ENCODE peak calls at places on chromosomes 12 and 14, in four cellular contexts. One of them, this sample, is unnamed. For H3K36me3, the result is how much of the 10 kb centered on the place peaks cover.

GRCh38 chr12:56522486-56523193 is 1.0 kb downstream of the RBMS2 start:
- DNase-seq in esophagus squamous epithelium: no peak
- DNase-seq in MM.1S: no peak
- DNase-seq in heart left ventricle: no peak
- DNase-seq in this sample: no peak

GRCh38 chr12:61654698-61655097 is 605.5 kb upstream of the USP15 start:
- DNase-seq in esophagus squamous epithelium: no peak
- DNase-seq in MM.1S: peak
- DNase-seq in heart left ventricle: no peak
- DNase-seq in this sample: no peak

GRCh38 chr14:100028990-100029677 is 36.1 kb upstream of the EVL start:
- DNase-seq in MM.1S: no peak
- DNase-seq in esophagus squamous epithelium: no peak
- DNase-seq in heart left ventricle: no peak
- DNase-seq in this sample: no peak

GRCh38 chr14:103725001-103725682 is 9.5 kb downstream of the ZFYVE21 start:
- DNase-seq in heart left ventricle: no peak
- DNase-seq in MM.1S: no peak
- DNase-seq in esophagus squamous epithelium: no peak
- DNase-seq in this sample: no peak

GRCh38 chr14:70622111-70622712 is 19.5 kb upstream of the TTC9 start:
- DNase-seq in heart left ventricle: no peak
- DNase-seq in esophagus squamous epithelium: no peak
- DNase-seq in MM.1S: peak
- DNase-seq in this sample: no peak

GRCh38 chr12:105713901-105714300 is 383.4 kb downstream of the C12orf75 start:
- DNase-seq in MM.1S: no peak
- DNase-seq in heart left ventricle: no peak
- DNase-seq in esophagus squamous epithelium: no peak
- DNase-seq in this sample: no peak

GRCh38 chr12:85029456-85029855 is 6.6 kb downstream of the TSPAN19 start:
- DNase-seq in MM.1S: peak
- DNase-seq in heart left ventricle: no peak
- DNase-seq in esophagus squamous epithelium: no peak
- DNase-seq in this sample: no peak

GRCh38 chr12:76866146-76866545 is 12.7 kb downstream of the CSRP2 start:
- DNase-seq in MM.1S: no peak
- DNase-seq in heart left ventricle: no peak
- DNase-seq in esophagus squamous epithelium: no peak
- DNase-seq in this sample: no peak

GRCh38 chr14:45085004-45085403 is 1.1 kb downstream of the PRPF39 start:
- DNase-seq in MM.1S: no peak
- DNase-seq in heart left ventricle: no peak
- DNase-seq in esophagus squamous epithelium: no peak
- DNase-seq in this sample: no peak

GRCh38 chr12:7339675-7340074 is 35.8 kb downstream of the ACSM4 start:
- DNase-seq in heart left ventricle: no peak
- DNase-seq in esophagus squamous epithelium: no peak
- DNase-seq in MM.1S: no peak
- DNase-seq in this sample: no peak

GRCh38 chr12:68578765-68579164 is 31.9 kb upstream of the RAP1B start:
- DNase-seq in MM.1S: no peak
- DNase-seq in esophagus squamous epithelium: no peak
- DNase-seq in heart left ventricle: no peak
- DNase-seq in this sample: no peak

GRCh38 chr14:76760331-76761197 is 704 bp upstream of the VASH1 start:
- DNase-seq in esophagus squamous epithelium: no peak
- DNase-seq in heart left ventricle: peak
- DNase-seq in MM.1S: no peak
- DNase-seq in this sample: no peak

GRCh38 chr12:120439646-120440247 is 1.8 kb downstream of the COX6A1 start:
- DNase-seq in esophagus squamous epithelium: peak
- DNase-seq in MM.1S: peak
- DNase-seq in heart left ventricle: no peak
- DNase-seq in this sample: no peak

GRCh38 chr14:101473045-101473729 is 88.1 kb upstream of the DIO3 start:
- DNase-seq in heart left ventricle: no peak
- DNase-seq in MM.1S: no peak
- DNase-seq in esophagus squamous epithelium: no peak
- DNase-seq in this sample: no peak

GRCh38 chr14:62655161-62655560 is 390.1 kb downstream of the KCNH5 start:
- DNase-seq in heart left ventricle: no peak
- DNase-seq in esophagus squamous epithelium: no peak
- DNase-seq in MM.1S: no peak
- DNase-seq in this sample: no peak

GRCh38 chr12:2998789-2999264 is 39.6 kb downstream of the TEAD4 start:
- DNase-seq in MM.1S: no peak
- DNase-seq in esophagus squamous epithelium: no peak
- DNase-seq in heart left ventricle: peak
- DNase-seq in this sample: peak

GRCh38 chr12:20695232-20695631 is at the start of gene SLCO1C1:
- DNase-seq in esophagus squamous epithelium: no peak
- DNase-seq in MM.1S: no peak
- DNase-seq in heart left ventricle: no peak
- DNase-seq in this sample: no peak

DNA sequence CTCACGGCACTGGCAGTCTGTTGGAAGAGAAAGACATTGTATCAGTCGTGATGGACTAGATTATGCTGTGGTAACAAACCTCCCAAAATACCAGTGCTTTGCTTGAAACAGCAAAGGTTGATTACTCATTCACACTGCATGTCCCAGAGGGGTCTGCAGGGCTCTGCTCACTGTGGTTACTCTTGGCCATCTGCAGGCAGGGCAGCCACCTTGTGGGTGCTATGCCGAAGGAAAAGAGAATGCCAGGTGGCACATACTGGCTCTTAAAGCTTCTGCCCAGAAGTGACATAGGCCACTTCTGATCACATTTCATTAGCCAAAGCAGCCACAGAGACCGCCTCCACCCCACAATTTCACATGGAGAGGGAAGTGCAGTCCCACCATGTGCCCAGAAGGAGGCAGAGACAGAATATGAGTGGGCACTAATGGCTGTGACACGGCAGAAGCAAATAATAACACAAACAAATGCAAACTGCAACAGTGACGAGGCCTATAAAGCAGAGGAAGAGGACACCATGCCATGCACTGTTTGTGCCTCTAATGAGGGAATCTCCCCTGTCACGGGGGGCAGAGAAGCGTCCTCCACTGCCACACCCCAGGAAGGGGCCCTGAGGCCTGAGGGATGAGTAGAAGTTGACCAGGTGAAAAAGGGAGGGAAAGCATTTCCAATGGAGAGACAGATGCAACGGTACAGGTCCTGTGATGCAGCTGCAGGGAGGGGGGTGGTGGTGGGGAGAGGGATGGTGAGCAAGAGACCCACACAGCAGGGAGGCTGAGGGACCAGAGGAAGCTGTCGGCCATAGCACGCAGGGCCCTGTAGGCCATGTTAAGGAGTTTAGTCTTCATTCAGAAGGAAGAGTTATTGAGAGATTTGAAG is 51.7 kb upstream of the KICS2 start:
- DNase-seq in esophagus squamous epithelium: no peak
- DNase-seq in MM.1S: peak
- DNase-seq in heart left ventricle: no peak
- DNase-seq in this sample: no peak
- TF ChIP-seq CTCF in esophagus squamous epithelium: no peak
- TF ChIP-seq CTCF in MM.1S: peak
- TF ChIP-seq CTCF in heart left ventricle: peak
- TF ChIP-seq CTCF in this sample: no peak

GRCh38 chr12:52522346-52523011 is 2.3 kb upstream of the KRT5 start:
- DNase-seq in esophagus squamous epithelium: no peak
- DNase-seq in heart left ventricle: no peak
- DNase-seq in MM.1S: no peak
- DNase-seq in this sample: no peak
- H3K4me3 ChIP-seq in esophagus squamous epithelium: no peak
- H3K4me3 ChIP-seq in heart left ventricle: no peak
- H3K4me3 ChIP-seq in MM.1S: no peak
- H3K4me3 ChIP-seq in this sample: no peak

GRCh38 chr12:123654129-123654701 is 16.7 kb upstream of the TCTN2 start:
- DNase-seq in MM.1S: no peak
- DNase-seq in heart left ventricle: no peak
- DNase-seq in esophagus squamous epithelium: no peak
- DNase-seq in this sample: no peak
- H3K36me3 ChIP-seq in MM.1S: under half
- H3K36me3 ChIP-seq in heart left ventricle: under half
- H3K36me3 ChIP-seq in esophagus squamous epithelium: half or more
- H3K36me3 ChIP-seq in this sample: under half

GRCh38 chr12:31011746-31012567 is 61.7 kb upstream of the DDX11 start:
- DNase-seq in MM.1S: no peak
- DNase-seq in esophagus squamous epithelium: no peak
- DNase-seq in heart left ventricle: no peak
- DNase-seq in this sample: no peak
- TF ChIP-seq CTCF in MM.1S: peak
- TF ChIP-seq CTCF in esophagus squamous epithelium: no peak
- TF ChIP-seq CTCF in heart left ventricle: no peak
- TF ChIP-seq CTCF in this sample: no peak

DNA sequence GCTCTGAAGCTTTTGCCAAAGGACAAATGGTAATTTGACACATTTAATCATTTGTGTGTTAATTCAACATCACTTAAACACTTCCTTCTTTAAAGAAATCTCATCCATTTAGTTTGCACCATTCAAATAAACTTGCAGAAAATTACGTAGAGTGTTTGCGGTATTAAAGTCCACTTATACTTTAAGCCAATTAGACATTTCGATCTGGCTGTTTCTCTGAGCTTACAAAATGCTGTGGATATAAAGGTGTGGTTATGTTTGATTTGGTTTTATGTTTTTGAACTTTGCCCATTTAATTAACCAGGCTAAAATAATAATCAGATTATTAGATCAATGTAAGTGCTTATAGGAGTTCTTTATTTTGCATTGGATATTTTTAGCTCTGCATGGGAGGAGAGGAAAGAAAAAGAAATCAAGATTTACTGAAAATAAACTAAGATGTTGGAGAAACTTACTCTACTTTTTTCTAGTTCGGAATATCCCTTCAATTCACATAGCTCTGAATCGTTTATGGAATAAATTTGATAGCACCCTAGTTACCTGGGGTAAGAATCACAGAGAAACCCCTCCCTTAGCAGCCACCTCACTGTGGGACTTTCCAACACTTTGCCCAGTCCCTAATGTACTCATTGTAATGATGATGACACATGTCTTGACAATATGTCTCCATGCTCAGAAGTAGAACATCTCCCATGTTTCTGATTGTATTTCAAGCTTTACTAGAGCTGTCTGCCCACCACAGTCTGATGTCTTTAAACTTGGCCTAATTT is 268.0 kb downstream of the BTG1 start:
- DNase-seq in heart left ventricle: no peak
- DNase-seq in esophagus squamous epithelium: no peak
- DNase-seq in MM.1S: no peak
- DNase-seq in this sample: no peak
- H3K4me3 ChIP-seq in heart left ventricle: no peak
- H3K4me3 ChIP-seq in esophagus squamous epithelium: no peak
- H3K4me3 ChIP-seq in MM.1S: no peak
- H3K4me3 ChIP-seq in this sample: no peak

GRCh38 chr14:68939424-68939892 is 39.6 kb downstream of the ACTN1 start:
- DNase-seq in esophagus squamous epithelium: no peak
- DNase-seq in MM.1S: no peak
- DNase-seq in heart left ventricle: no peak
- DNase-seq in this sample: no peak

GRCh38 chr14:68942281-68943035 is 36.6 kb downstream of the ACTN1 start:
- DNase-seq in heart left ventricle: no peak
- DNase-seq in MM.1S: no peak
- DNase-seq in esophagus squamous epithelium: no peak
- DNase-seq in this sample: no peak

GRCh38 chr14:68939893-68940613 is 39.0 kb downstream of the ACTN1 start:
- DNase-seq in esophagus squamous epithelium: no peak
- DNase-seq in heart left ventricle: peak
- DNase-seq in MM.1S: no peak
- DNase-seq in this sample: peak

GRCh38 chr14:68941820-68942219 is 37.3 kb downstream of the ACTN1 start:
- DNase-seq in MM.1S: no peak
- DNase-seq in esophagus squamous epithelium: no peak
- DNase-seq in heart left ventricle: peak
- DNase-seq in this sample: no peak

DNA sequence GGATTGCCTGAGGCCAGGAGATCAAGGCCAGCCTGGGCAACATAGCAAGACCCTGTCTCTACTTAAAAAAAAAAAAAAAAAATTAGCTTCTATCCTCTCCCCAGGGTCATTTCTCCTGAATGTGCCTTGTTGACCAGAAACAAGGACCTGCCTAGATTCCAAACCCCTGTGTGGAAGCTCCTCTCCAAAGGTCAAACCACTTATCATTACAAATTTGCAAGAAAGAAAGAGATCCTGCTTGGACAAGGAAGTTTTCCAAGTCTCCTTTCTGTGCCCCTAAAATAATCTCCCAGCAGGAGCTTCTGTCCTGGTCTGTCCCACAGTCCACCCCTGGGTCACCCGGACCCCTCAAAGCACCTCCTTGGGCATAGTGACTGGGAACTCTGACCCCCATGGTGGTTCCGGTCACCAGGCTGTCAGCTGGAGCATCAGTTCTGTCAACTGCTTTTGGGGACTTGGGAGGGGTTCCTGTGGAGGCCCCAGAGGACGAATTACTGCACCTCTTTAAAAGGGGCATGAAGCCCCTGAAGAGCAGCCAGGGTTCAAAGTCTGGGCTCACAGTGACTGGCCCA is 38.4 kb downstream of the ACTN1 start:
- DNase-seq in MM.1S: no peak
- DNase-seq in esophagus squamous epithelium: no peak
- DNase-seq in heart left ventricle: peak
- DNase-seq in this sample: no peak
- H3K36me3 ChIP-seq in MM.1S: under half
- H3K36me3 ChIP-seq in esophagus squamous epithelium: under half
- H3K36me3 ChIP-seq in heart left ventricle: under half
- H3K36me3 ChIP-seq in this sample: under half

This sample was measured in thoracic aorta.